ENCODE peak calls at places on chromosome 2, in ten cellular contexts. I is CD4-positive, alpha-beta T cell; J is prostate gland; C is GM10248; Y is lower leg skin; X is tibial artery; B is AG09309; W is NCI-H1436 treated with DMSO at 0.1 percent for 48 hours; V is ACHN; M is posterior vena cava. T is an unnamed sample.

GRCh38 chr2:224268441-224268840 is 133.5 kb downstream of the FAM124B start:
- DNase-seq in I (no peak), J (peak; percentile 33), C (no peak), Y (no peak), X (no peak), B (no peak), W (peak; percentile 65), V (no peak), M (no peak), T (peak; percentile 3)

GRCh38 chr2:192669505-192670082 is 474.9 kb upstream of the TMEFF2 start:
- DNase-seq in I (no peak), J (no peak), C (no peak), Y (no peak), X (no peak), B (no peak), W (no peak), V (peak; percentile 7), M (no peak), T (no peak)

GRCh38 chr2:203928849-203929248 is 7.7 kb upstream of the ICOS start:
- DNase-seq in I (no peak), J (no peak), C (no peak), Y (no peak), X (no peak), B (no peak), W (no peak), V (peak; percentile 7), M (no peak), T (no peak)

GRCh38 chr2:235996419-235996818 is 171.8 kb downstream of the GBX2 start:
- DNase-seq in I (no peak), J (no peak), C (no peak), Y (no peak), X (no peak), B (no peak), W (no peak), V (no peak), M (no peak), T (no peak)

GRCh38 chr2:61537590-61538178 is 472 bp downstream of the XPO1 start:
- DNase-seq in I (no peak), J (no peak), C (no peak), Y (peak; percentile 90), X (no peak), B (no peak), W (no peak), V (no peak), M (peak; percentile 84), T (no peak)

GRCh38 chr2:113136828-113137775 is 9.7 kb downstream of the IL1RN start:
- DNase-seq in I (peak; percentile 28), J (peak; percentile 53), C (peak; percentile 53), Y (no peak), X (no peak), B (no peak), W (no peak), V (peak; percentile 55), M (no peak), T (peak; percentile 63)

GRCh38 chr2:147860009-147860408 is 15.2 kb downstream of the ACVR2A start:
- DNase-seq in I (no peak), J (no peak), C (no peak), Y (no peak), X (no peak), B (no peak), W (no peak), V (no peak), M (no peak), T (no peak)

GRCh38 chr2:69214898-69215297 is 172.1 kb downstream of the GFPT1 start:
- DNase-seq in I (no peak), J (no peak), C (no peak), Y (no peak), X (no peak), B (no peak), W (no peak), V (peak; percentile 9), M (no peak), T (no peak)

GRCh38 chr2:204695506-204695905 is 150.2 kb downstream of the PARD3B start:
- DNase-seq in I (no peak), J (no peak), C (no peak), Y (no peak), X (no peak), B (peak; percentile 46), W (no peak), V (no peak), M (no peak), T (no peak)

GRCh38 chr2:223959688-223960087 is 2.4 kb downstream of the MRPL44 start:
- DNase-seq in I (no peak), J (peak; percentile 54), C (no peak), Y (no peak), X (no peak), B (no peak), W (no peak), V (no peak), M (no peak), T (no peak)

GRCh38 chr2:192124576-192124975 is 70.2 kb downstream of the TMEFF2 start:
- DNase-seq in I (no peak), J (no peak), C (no peak), Y (no peak), X (no peak), B (peak; percentile 11), W (no peak), V (no peak), M (no peak), T (no peak)

GRCh38 chr2:232942831-232943230 is 70.2 kb downstream of the NGEF start:
- DNase-seq in I (no peak), J (no peak), C (peak; percentile 73), Y (no peak), X (no peak), B (peak; percentile 20), W (no peak), V (no peak), M (no peak), T (no peak)

GRCh38 chr2:98828793-98829371 is 98.0 kb upstream of the MGAT4A start:
- DNase-seq in I (no peak), J (no peak), C (no peak), Y (peak; percentile 70), X (no peak), B (no peak), W (no peak), V (no peak), M (no peak), T (no peak)

GRCh38 chr2:41716497-41716896 is 331.3 kb upstream of the PKDCC start:
- DNase-seq in I (no peak), J (no peak), C (no peak), Y (no peak), X (no peak), B (no peak), W (no peak), V (no peak), M (no peak), T (no peak)

GRCh38 chr2:240295256-240296103 is 140.0 kb upstream of the GPC1 start:
- DNase-seq in I (no peak), J (no peak), C (no peak), Y (no peak), X (peak; percentile 44), B (no peak), W (no peak), V (no peak), M (no peak), T (no peak)

GRCh38 chr2:46413111-46413510 is 66.3 kb upstream of the TMEM247 start:
- DNase-seq in I (no peak), J (no peak), C (no peak), Y (no peak), X (no peak), B (no peak), W (no peak), V (no peak), M (no peak), T (no peak)

GRCh38 chr2:235614900-235615712 is 121.3 kb downstream of the AGAP1 start:
- DNase-seq in I (no peak), J (no peak), C (no peak), Y (peak; percentile 95), X (peak; percentile 79), B (peak; percentile 79), W (no peak), V (no peak), M (peak; percentile 87), T (no peak)

GRCh38 chr2:56613917-56614316 is 430.1 kb downstream of the CCDC85A start:
- DNase-seq in I (no peak), J (no peak), C (no peak), Y (no peak), X (no peak), B (no peak), W (no peak), V (no peak), M (no peak), T (no peak)

GRCh38 chr2:12267042-12267441 is 449.7 kb upstream of the TRIB2 start:
- DNase-seq in I (no peak), J (no peak), C (no peak), Y (no peak), X (no peak), B (no peak), W (no peak), V (no peak), M (no peak), T (no peak)